ENCODE peak calls at places on chromosomes 4 and X, in ten cellular contexts. One of them, this sample, is unnamed.

GRCh38 chr4:88275516-88275915 is 8.8 kb downstream of the PPM1K start:
- DNase-seq in nephron progenitor cell: no peak
- DNase-seq in GM12878: no peak
- DNase-seq in heart left ventricle: no peak
- DNase-seq in BJ: no peak
- DNase-seq in body of pancreas: no peak
- DNase-seq in AG04450: no peak
- DNase-seq in upper lobe of right lung: no peak
- DNase-seq in fibroblast of mammary gland: peak; percentile 30
- DNase-seq in glutamatergic neuron: no peak
- DNase-seq in this sample: no peak

GRCh38 chr4:159722918-159723317 is 620.0 kb downstream of the RAPGEF2 start:
- DNase-seq in nephron progenitor cell: no peak
- DNase-seq in GM12878: no peak
- DNase-seq in heart left ventricle: no peak
- DNase-seq in BJ: no peak
- DNase-seq in body of pancreas: no peak
- DNase-seq in AG04450: no peak
- DNase-seq in upper lobe of right lung: no peak
- DNase-seq in fibroblast of mammary gland: no peak
- DNase-seq in glutamatergic neuron: no peak
- DNase-seq in this sample: no peak

GRCh38 chr4:122776916-122777315 is 44.4 kb downstream of the BBS12 start:
- DNase-seq in nephron progenitor cell: no peak
- DNase-seq in GM12878: no peak
- DNase-seq in heart left ventricle: no peak
- DNase-seq in BJ: no peak
- DNase-seq in body of pancreas: no peak
- DNase-seq in AG04450: no peak
- DNase-seq in upper lobe of right lung: no peak
- DNase-seq in fibroblast of mammary gland: no peak
- DNase-seq in glutamatergic neuron: no peak
- DNase-seq in this sample: no peak

GRCh38 chrX:1686642-1687041 is 71.8 kb downstream of the ASMT start:
- DNase-seq in nephron progenitor cell: no peak
- DNase-seq in GM12878: no peak
- DNase-seq in heart left ventricle: no peak
- DNase-seq in BJ: no peak
- DNase-seq in body of pancreas: no peak
- DNase-seq in AG04450: no peak
- DNase-seq in upper lobe of right lung: no peak
- DNase-seq in fibroblast of mammary gland: no peak
- DNase-seq in glutamatergic neuron: no peak
- DNase-seq in this sample: no peak

GRCh38 chrX:100704581-100705203 is 27.2 kb downstream of the SYTL4 start:
- DNase-seq in nephron progenitor cell: no peak
- DNase-seq in GM12878: no peak
- DNase-seq in heart left ventricle: no peak
- DNase-seq in BJ: no peak
- DNase-seq in body of pancreas: no peak
- DNase-seq in AG04450: no peak
- DNase-seq in upper lobe of right lung: no peak
- DNase-seq in fibroblast of mammary gland: no peak
- DNase-seq in glutamatergic neuron: no peak
- DNase-seq in this sample: no peak

GRCh38 chrX:47026198-47026597 is 52.0 kb upstream of the RGN start:
- DNase-seq in nephron progenitor cell: no peak
- DNase-seq in GM12878: no peak
- DNase-seq in heart left ventricle: no peak
- DNase-seq in BJ: no peak
- DNase-seq in body of pancreas: no peak
- DNase-seq in AG04450: no peak
- DNase-seq in upper lobe of right lung: no peak
- DNase-seq in fibroblast of mammary gland: no peak
- DNase-seq in glutamatergic neuron: no peak
- DNase-seq in this sample: no peak

GRCh38 chrX:137568741-137569469 is 3.0 kb downstream of the ZIC3 start:
- DNase-seq in nephron progenitor cell: peak; percentile 34
- DNase-seq in GM12878: no peak
- DNase-seq in heart left ventricle: no peak
- DNase-seq in BJ: no peak
- DNase-seq in body of pancreas: no peak
- DNase-seq in AG04450: no peak
- DNase-seq in upper lobe of right lung: no peak
- DNase-seq in fibroblast of mammary gland: no peak
- DNase-seq in glutamatergic neuron: no peak
- DNase-seq in this sample: no peak

GRCh38 chr4:16693040-16693506 is 205.4 kb downstream of the LDB2 start:
- DNase-seq in nephron progenitor cell: no peak
- DNase-seq in GM12878: no peak
- DNase-seq in heart left ventricle: no peak
- DNase-seq in BJ: no peak
- DNase-seq in body of pancreas: no peak
- DNase-seq in AG04450: no peak
- DNase-seq in upper lobe of right lung: no peak
- DNase-seq in fibroblast of mammary gland: peak; percentile 62
- DNase-seq in glutamatergic neuron: no peak
- DNase-seq in this sample: peak; percentile 44

GRCh38 chrX:40402771-40403533 is 177.8 kb upstream of the ATP6AP2 start:
- DNase-seq in nephron progenitor cell: no peak
- DNase-seq in GM12878: no peak
- DNase-seq in heart left ventricle: no peak
- DNase-seq in BJ: no peak
- DNase-seq in body of pancreas: peak; percentile 28
- DNase-seq in AG04450: peak; percentile 1
- DNase-seq in upper lobe of right lung: no peak
- DNase-seq in fibroblast of mammary gland: peak; percentile 59
- DNase-seq in glutamatergic neuron: no peak
- DNase-seq in this sample: peak; percentile 25

GRCh38 chrX:20252392-20253231 is 14.1 kb downstream of the RPS6KA3 start:
- DNase-seq in nephron progenitor cell: peak; percentile 35
- DNase-seq in GM12878: no peak
- DNase-seq in heart left ventricle: peak; percentile 57
- DNase-seq in BJ: no peak
- DNase-seq in body of pancreas: peak; percentile 56
- DNase-seq in AG04450: no peak
- DNase-seq in upper lobe of right lung: peak; percentile 67
- DNase-seq in fibroblast of mammary gland: peak; percentile 60
- DNase-seq in glutamatergic neuron: peak; percentile 70
- DNase-seq in this sample: peak; percentile 29

DNA sequence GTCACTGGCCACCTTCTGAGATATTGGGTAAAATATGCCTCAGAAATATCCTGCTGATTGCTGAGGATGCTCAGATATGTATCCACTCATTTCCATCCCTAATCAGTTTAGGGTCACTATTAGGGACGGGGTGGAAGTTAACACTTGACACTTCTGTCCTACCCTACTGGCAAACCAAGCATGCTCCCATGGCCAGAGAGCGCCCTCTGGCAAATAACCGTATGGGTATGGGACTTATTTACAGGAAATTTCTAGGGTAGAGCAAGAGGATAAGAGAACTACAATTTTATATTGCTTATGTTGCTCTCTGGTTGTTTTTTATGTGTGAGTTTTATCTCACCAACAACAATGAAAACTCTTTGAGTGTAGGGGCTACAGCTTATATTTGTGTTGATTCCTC is 86.8 kb upstream of the TSPAN7 start:
- DNase-seq in nephron progenitor cell: no peak
- DNase-seq in GM12878: no peak
- DNase-seq in heart left ventricle: no peak
- DNase-seq in BJ: no peak
- DNase-seq in body of pancreas: no peak
- DNase-seq in AG04450: no peak
- DNase-seq in upper lobe of right lung: no peak
- DNase-seq in fibroblast of mammary gland: no peak
- DNase-seq in glutamatergic neuron: no peak
- DNase-seq in this sample: no peak
- TF ChIP-seq CTCF in nephron progenitor cell: no peak
- TF ChIP-seq CTCF in GM12878: no peak
- TF ChIP-seq CTCF in heart left ventricle: no peak
- TF ChIP-seq CTCF in BJ: no peak
- TF ChIP-seq CTCF in body of pancreas: no peak
- TF ChIP-seq CTCF in AG04450: no peak
- TF ChIP-seq CTCF in upper lobe of right lung: no peak
- TF ChIP-seq CTCF in fibroblast of mammary gland: no peak
- TF ChIP-seq CTCF in glutamatergic neuron: no peak
- TF ChIP-seq CTCF in this sample: no peak

DNA sequence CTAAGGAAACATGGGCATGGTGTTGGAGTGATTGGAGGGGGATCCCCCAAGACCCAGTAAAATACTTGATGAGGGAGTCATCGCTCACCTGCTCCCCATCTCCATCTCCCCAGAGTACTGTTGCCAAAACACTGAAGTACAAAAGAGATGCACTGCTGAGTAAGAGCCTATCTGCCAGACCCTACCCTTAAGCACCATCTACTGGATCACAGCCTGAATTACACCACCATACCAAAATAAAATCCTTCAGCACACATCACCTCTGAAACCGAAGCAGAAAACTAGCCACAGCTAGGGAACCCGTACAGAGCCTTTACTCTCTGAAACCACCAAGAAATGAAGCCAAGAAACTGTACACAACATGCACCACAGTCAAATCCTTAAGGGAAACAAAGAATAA is 466.3 kb upstream of the ACTRT1 start:
- DNase-seq in nephron progenitor cell: no peak
- DNase-seq in GM12878: no peak
- DNase-seq in heart left ventricle: no peak
- DNase-seq in BJ: no peak
- DNase-seq in body of pancreas: no peak
- DNase-seq in AG04450: no peak
- DNase-seq in upper lobe of right lung: no peak
- DNase-seq in fibroblast of mammary gland: peak; percentile 3
- DNase-seq in glutamatergic neuron: no peak
- DNase-seq in this sample: no peak
- TF ChIP-seq CTCF in nephron progenitor cell: peak; percentile 33
- TF ChIP-seq CTCF in GM12878: peak; percentile 39
- TF ChIP-seq CTCF in heart left ventricle: no peak
- TF ChIP-seq CTCF in BJ: no peak
- TF ChIP-seq CTCF in body of pancreas: no peak
- TF ChIP-seq CTCF in AG04450: no peak
- TF ChIP-seq CTCF in upper lobe of right lung: no peak
- TF ChIP-seq CTCF in fibroblast of mammary gland: peak; percentile 32
- TF ChIP-seq CTCF in glutamatergic neuron: peak; percentile 31
- TF ChIP-seq CTCF in this sample: no peak

GRCh38 chr4:102420563-102421221 is 75.4 kb upstream of the SLC39A8 start:
- DNase-seq in nephron progenitor cell: no peak
- DNase-seq in GM12878: no peak
- DNase-seq in heart left ventricle: no peak
- DNase-seq in BJ: no peak
- DNase-seq in body of pancreas: no peak
- DNase-seq in AG04450: no peak
- DNase-seq in upper lobe of right lung: no peak
- DNase-seq in fibroblast of mammary gland: peak; percentile 58
- DNase-seq in glutamatergic neuron: no peak
- DNase-seq in this sample: no peak
- TF ChIP-seq CTCF in nephron progenitor cell: no peak
- TF ChIP-seq CTCF in GM12878: no peak
- TF ChIP-seq CTCF in heart left ventricle: peak; percentile 14
- TF ChIP-seq CTCF in BJ: peak; percentile 33
- TF ChIP-seq CTCF in body of pancreas: no peak
- TF ChIP-seq CTCF in AG04450: peak; percentile 7
- TF ChIP-seq CTCF in upper lobe of right lung: peak; percentile 23
- TF ChIP-seq CTCF in fibroblast of mammary gland: peak; percentile 26
- TF ChIP-seq CTCF in glutamatergic neuron: no peak
- TF ChIP-seq CTCF in this sample: no peak

GRCh38 chrX:63740382-63740781 is 44.6 kb downstream of the ARHGEF9 start:
- DNase-seq in nephron progenitor cell: no peak
- DNase-seq in GM12878: no peak
- DNase-seq in heart left ventricle: no peak
- DNase-seq in BJ: no peak
- DNase-seq in body of pancreas: no peak
- DNase-seq in AG04450: no peak
- DNase-seq in upper lobe of right lung: no peak
- DNase-seq in fibroblast of mammary gland: no peak
- DNase-seq in glutamatergic neuron: no peak
- DNase-seq in this sample: no peak

GRCh38 chrX:63738696-63739095 is 46.3 kb downstream of the ARHGEF9 start:
- DNase-seq in nephron progenitor cell: no peak
- DNase-seq in GM12878: no peak
- DNase-seq in heart left ventricle: no peak
- DNase-seq in BJ: no peak
- DNase-seq in body of pancreas: no peak
- DNase-seq in AG04450: no peak
- DNase-seq in upper lobe of right lung: no peak
- DNase-seq in fibroblast of mammary gland: no peak
- DNase-seq in glutamatergic neuron: no peak
- DNase-seq in this sample: no peak

GRCh38 chrX:63739885-63740284 is 45.1 kb downstream of the ARHGEF9 start:
- DNase-seq in nephron progenitor cell: no peak
- DNase-seq in GM12878: no peak
- DNase-seq in heart left ventricle: no peak
- DNase-seq in BJ: no peak
- DNase-seq in body of pancreas: no peak
- DNase-seq in AG04450: no peak
- DNase-seq in upper lobe of right lung: no peak
- DNase-seq in fibroblast of mammary gland: no peak
- DNase-seq in glutamatergic neuron: no peak
- DNase-seq in this sample: no peak

GRCh38 chrX:63735882-63736281 is 49.1 kb downstream of the ARHGEF9 start:
- DNase-seq in nephron progenitor cell: no peak
- DNase-seq in GM12878: no peak
- DNase-seq in heart left ventricle: no peak
- DNase-seq in BJ: no peak
- DNase-seq in body of pancreas: no peak
- DNase-seq in AG04450: no peak
- DNase-seq in upper lobe of right lung: no peak
- DNase-seq in fibroblast of mammary gland: peak; percentile 22
- DNase-seq in glutamatergic neuron: no peak
- DNase-seq in this sample: no peak
- TF ChIP-seq CTCF in nephron progenitor cell: no peak
- TF ChIP-seq CTCF in GM12878: no peak
- TF ChIP-seq CTCF in heart left ventricle: no peak
- TF ChIP-seq CTCF in BJ: no peak
- TF ChIP-seq CTCF in body of pancreas: no peak
- TF ChIP-seq CTCF in AG04450: no peak
- TF ChIP-seq CTCF in upper lobe of right lung: no peak
- TF ChIP-seq CTCF in fibroblast of mammary gland: no peak
- TF ChIP-seq CTCF in glutamatergic neuron: no peak
- TF ChIP-seq CTCF in this sample: no peak

This sample was measured in thyroid gland.